ENCODE peak calls at places on chromosomes 3 and 15, in four cellular contexts. E is GM12878, Y is HepG2, W is K562. U is an unnamed sample.

GRCh38 chr15:25240461-25241021 is 198.3 kb downstream of the UBE3A start:
- DNase-seq in E (no peak), Y (no peak), W (no peak), U (no peak)

GRCh38 chr3:13463618-13464400 is 16.3 kb upstream of the HDAC11 start:
- DNase-seq in E (no peak), Y (no peak), W (no peak), U (no peak)

GRCh38 chr15:55710286-55710685 is 32.7 kb downstream of the PRTG start:
- DNase-seq in E (no peak), Y (no peak), W (no peak), U (no peak)

GRCh38 chr15:64507293-64507802 is 47.0 kb downstream of the ZNF609 start:
- DNase-seq in E (peak; percentile 48), Y (peak; percentile 36), W (peak; percentile 21), U (no peak)

GRCh38 chr15:32956006-32956405 is 238.2 kb downstream of the GREM1 start:
- DNase-seq in E (no peak), Y (peak; percentile 25), W (peak; percentile 8), U (no peak)

GRCh38 chr3:193917096-193917495 is 218.9 kb upstream of the HES1 start:
- DNase-seq in E (no peak), Y (no peak), W (no peak), U (no peak)

GRCh38 chr3:113166719-113167492 is 44.5 kb upstream of the BOC start:
- DNase-seq in E (no peak), Y (no peak), W (no peak), U (no peak)

GRCh38 chr3:175980731-175981130 is 1121.6 kb downstream of the NAALADL2 start:
- DNase-seq in E (no peak), Y (no peak), W (no peak), U (no peak)

GRCh38 chr3:128714887-128715496 is 11.0 kb upstream of the RAB7A start:
- DNase-seq in E (no peak), Y (no peak), W (no peak), U (no peak)

GRCh38 chr3:62481972-62482371 is 108.6 kb upstream of the FEZF2 start:
- DNase-seq in E (no peak), Y (no peak), W (no peak), U (no peak)

GRCh38 chr3:127124135-127124534 is 68.8 kb upstream of the PRR23E start:
- DNase-seq in E (no peak), Y (no peak), W (no peak), U (no peak)

GRCh38 chr3:127706785-127707351 is 34.1 kb downstream of the ABTB1 start:
- DNase-seq in E (no peak), Y (no peak), W (peak; percentile 65), U (no peak)

GRCh38 chr3:85560088-85560790 is 601.5 kb downstream of the CADM2 start:
- DNase-seq in E (no peak), Y (peak; percentile 26), W (no peak), U (no peak)

GRCh38 chr3:32956750-32957570 is 5.5 kb downstream of the CCR4 start:
- DNase-seq in E (no peak), Y (no peak), W (no peak), U (no peak)
- TF ChIP-seq CBX5 in E (no peak), Y (no peak), W (no peak), U (no peak)

DNA sequence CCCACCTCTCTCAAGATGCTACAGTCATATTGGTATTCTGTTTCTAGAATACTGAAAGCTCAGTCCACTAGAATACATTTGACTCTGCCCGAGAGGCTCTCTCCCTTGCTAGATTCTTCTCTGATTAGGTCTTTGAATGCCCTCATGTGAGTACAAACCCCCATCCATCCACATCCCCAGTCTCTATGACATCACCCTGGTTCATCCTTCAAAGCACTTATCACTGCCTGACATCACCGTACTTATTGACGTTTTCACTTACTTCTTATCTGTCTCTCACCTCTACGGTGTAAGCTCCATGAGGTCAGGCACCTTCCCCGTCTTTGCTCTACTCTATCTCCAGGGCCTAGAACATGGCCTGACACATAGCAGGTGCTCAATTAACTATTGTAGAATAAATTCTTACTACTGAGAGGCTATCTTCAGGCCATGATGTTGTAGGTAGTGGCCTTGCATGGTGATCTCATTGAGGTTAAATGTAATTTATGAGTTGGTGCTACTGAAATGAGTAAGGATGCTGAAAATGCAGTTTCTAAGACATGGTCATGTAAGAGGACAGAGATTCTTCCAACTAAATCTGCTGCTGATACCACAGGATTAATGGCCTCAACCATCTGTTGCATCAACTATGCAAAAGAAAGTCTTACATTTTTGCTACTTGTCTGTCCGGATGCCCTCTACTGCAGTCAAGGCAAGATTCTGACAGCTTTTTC is 26.8 kb downstream of the EOGT start:
- DNase-seq in E (no peak), Y (no peak), W (no peak), U (no peak)
- TF ChIP-seq BRCA1 in E (no peak), Y (no peak), W (no peak), U (no peak)

DNA sequence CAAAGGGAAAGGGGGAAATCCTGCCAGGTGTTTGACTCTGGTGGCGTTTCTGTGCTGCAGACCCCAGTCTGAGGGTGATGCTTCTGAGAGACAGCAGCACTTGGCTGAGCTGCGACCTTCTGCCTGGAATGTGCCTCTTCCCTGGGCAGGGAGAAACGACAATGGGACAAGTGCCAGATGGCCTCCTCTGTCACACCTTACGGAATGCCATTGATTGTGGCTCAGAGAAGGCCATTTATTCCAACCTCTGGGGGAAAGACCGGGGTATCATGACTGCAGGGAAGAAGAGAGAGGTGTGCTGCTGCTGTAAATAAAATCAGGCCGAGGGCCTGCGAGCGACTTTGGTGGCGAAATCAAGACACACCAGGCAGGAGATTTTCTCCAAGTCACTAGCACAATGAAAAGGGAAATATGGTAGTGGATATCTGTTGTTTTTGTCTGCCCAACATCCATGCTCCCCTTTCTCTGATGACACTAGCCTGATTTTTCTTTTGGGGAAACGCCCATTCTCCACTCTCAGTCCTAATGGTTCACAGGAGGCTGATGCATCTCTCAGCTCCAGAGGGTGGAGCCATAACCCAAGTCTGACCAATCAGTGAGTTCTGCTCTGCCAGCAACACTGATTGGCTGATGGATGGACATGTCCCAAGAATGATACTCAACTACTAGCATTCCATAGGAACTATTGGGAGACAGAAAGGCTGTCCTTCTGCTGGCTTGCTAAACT is 336.1 kb downstream of the FOXP1 start:
- DNase-seq in E (no peak), Y (peak; percentile 68), W (peak; percentile 75), U (no peak)
- TF ChIP-seq CBX5 in E (no peak), Y (no peak), W (no peak), U (no peak)

DNA sequence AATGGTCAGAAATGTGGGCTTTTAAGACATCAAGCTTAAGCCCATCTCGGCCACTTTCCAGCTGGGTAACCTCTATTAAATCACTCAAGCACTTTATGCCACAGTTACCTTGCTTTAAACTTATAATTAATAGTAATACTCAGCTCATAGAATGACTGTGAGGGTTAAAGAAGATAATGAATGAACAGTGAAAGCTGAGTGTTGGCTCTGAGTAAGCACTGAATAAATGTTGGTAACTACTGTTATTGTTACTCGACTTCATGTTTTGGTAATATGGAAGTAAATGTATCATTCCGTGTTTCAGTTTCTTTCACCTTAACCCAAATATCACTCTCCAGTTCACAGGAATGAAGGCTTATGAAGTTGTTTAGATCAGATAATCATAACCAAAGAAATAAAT is 23.9 kb upstream of the OSTN start:
- DNase-seq in E (no peak), Y (no peak), W (no peak), U (no peak)
- TF ChIP-seq BRCA1 in E (no peak), Y (no peak), W (no peak), U (no peak)

GRCh38 chr3:487580-487979 is 291.0 kb downstream of the CHL1 start:
- DNase-seq in E (no peak), Y (no peak), W (no peak), U (no peak)
- TF ChIP-seq CBX5 in E (no peak), Y (no peak), W (no peak), U (no peak)

DNA sequence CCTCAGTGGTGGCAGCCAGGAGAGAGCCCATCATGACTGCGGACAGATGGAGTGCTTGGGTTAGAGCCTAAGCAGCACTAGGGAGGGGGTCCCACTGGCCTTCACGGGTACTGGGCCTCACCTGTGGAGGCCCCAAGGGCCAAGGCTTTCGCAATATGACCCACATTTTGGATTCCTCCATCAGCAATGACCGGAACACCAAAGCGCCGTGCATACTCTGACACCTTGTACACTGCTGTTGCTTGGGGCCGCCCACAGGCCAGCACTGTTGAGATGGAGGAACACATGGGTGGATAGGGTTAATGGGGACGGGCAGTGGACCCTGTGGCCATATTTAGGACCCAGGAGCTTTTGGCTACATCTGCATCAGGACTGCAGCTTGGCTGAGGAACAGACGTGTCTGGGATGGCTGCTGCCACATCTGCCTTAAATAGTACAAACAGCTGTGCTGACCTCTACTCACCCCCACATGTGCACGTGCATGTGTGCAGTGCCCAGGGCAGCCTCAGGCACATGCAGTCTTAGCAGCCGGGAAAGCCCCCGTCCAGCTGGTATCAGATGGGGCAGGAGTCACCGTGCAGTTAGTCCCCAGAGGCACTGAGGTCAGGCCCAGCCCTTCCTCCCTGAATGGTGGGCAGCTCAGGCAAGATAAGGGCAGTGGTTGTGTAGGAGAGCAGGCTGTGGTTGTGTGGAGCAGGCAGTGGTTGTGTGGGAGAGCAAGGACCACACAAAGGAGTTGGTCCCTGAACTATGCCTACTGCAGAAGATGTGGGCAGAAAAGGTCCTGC is 3.3 kb downstream of the NDUFAF3 start:
- DNase-seq in E (no peak), Y (no peak), W (no peak), U (no peak)
- TF ChIP-seq BRCA1 in E (no peak), Y (no peak), W (no peak), U (no peak)

GRCh38 chr3:39189150-39189510 is 3.3 kb downstream of the XIRP1 start:
- DNase-seq in E (no peak), Y (no peak), W (no peak), U (no peak)

GRCh38 chr3:39189648-39190269 is 2.6 kb downstream of the XIRP1 start:
- DNase-seq in E (peak; percentile 35), Y (peak; percentile 52), W (peak; percentile 81), U (no peak)

GRCh38 chr3:39191103-39191502 is 1.3 kb downstream of the XIRP1 start:
- DNase-seq in E (no peak), Y (no peak), W (no peak), U (no peak)

GRCh38 chr3:39191773-39192172 is 622 bp downstream of the XIRP1 start:
- DNase-seq in E (no peak), Y (no peak), W (no peak), U (no peak)

DNA sequence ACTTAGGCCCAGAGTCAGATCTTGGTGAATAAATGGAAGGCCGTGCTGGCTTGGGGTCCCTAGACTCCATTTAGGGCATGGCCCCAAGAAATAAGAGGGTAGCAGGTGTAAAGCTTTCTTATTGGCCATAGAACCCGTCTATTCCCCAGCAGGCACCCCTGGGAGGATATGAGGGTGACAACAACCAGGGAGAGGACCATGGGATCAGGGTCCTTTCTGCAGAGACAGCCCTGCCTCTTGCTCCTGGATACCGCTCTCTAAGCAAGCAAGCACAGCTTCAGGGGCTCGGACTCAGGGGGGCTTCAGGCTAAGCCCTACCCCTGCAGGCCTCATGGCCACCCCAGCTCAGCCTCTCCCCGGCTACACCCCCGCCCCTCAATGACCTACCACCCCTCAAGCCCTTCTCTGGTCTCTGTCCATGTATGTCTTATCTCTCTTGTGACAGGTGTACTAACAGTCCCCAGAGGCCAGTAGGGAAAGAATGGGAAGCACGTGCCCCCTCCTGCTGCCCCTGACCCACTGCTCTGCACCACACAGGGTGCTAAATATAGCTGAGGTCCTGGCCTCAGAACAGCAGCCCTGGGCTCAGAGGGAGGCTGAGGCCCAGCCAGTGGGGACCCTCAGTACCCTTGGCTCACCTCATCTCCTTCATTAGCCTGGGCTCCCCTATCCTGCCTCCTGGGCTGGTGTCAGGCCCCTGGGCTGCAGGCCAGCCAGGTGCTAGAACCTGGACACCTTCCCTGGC is 1.9 kb downstream of the XIRP1 start:
- DNase-seq in E (no peak), Y (no peak), W (no peak), U (no peak)
- TF ChIP-seq CBX5 in E (no peak), Y (no peak), W (no peak), U (no peak)

U was measured in H1.